ENCODE peak calls at places on chromosome 22, in five cellular contexts. H is A549, A is K562, X is GM23338, K is HepG2. Y is an unnamed sample.

GRCh38 chr22:24824250-24824649 is 18.2 kb downstream of the SGSM1 start:
- DNase-seq in H (no peak), A (no peak), X (no peak), K (no peak), Y (no peak)

GRCh38 chr22:30178180-30179126 is 68.1 kb downstream of the LIF start:
- DNase-seq in H (no peak), A (no peak), X (no peak), K (no peak), Y (no peak)

GRCh38 chr22:43706151-43706550 is 106.0 kb downstream of the EFCAB6 start:
- DNase-seq in H (no peak), A (no peak), X (peak), K (no peak), Y (no peak)

GRCh38 chr22:30159561-30160353 is 79.5 kb downstream of the HORMAD2 start:
- DNase-seq in H (peak), A (no peak), X (no peak), K (peak), Y (no peak)

GRCh38 chr22:19194751-19195536 is 16.4 kb upstream of the SLC25A1 start:
- DNase-seq in H (no peak), A (no peak), X (no peak), K (no peak), Y (no peak)

GRCh38 chr22:19292262-19293230 is 1.0 kb upstream of the CLTCL1 start:
- DNase-seq in H (no peak), A (peak), X (no peak), K (no peak), Y (no peak)

GRCh38 chr22:19962246-19962908 is 20.8 kb upstream of the TXNRD2 start:
- DNase-seq in H (peak), A (peak), X (peak), K (peak), Y (no peak)

GRCh38 chr22:30197389-30197788 is 49.2 kb downstream of the LIF start:
- DNase-seq in H (no peak), A (no peak), X (no peak), K (no peak), Y (no peak)

GRCh38 chr22:35961480-35961902 is 67.1 kb downstream of the RBFOX2 start:
- DNase-seq in H (peak), A (no peak), X (peak), K (no peak), Y (no peak)

GRCh38 chr22:26432619-26433311 is 3.7 kb downstream of the ASPHD2 start:
- DNase-seq in H (no peak), A (no peak), X (no peak), K (no peak), Y (peak)

GRCh38 chr22:26008587-26008986 is 160.7 kb upstream of the SEZ6L start:
- DNase-seq in H (no peak), A (no peak), X (no peak), K (no peak), Y (no peak)

GRCh38 chr22:23984430-23984829 is 4.5 kb downstream of the GSTT2 start:
- DNase-seq in H (no peak), A (no peak), X (peak), K (no peak), Y (no peak)

GRCh38 chr22:27150530-27150909 is 493.1 kb downstream of the MIAT start:
- DNase-seq in H (no peak), A (no peak), X (no peak), K (no peak), Y (no peak)

GRCh38 chr22:25069758-25070461 is 117.4 kb downstream of the KIAA1671 start:
- DNase-seq in H (no peak), A (no peak), X (peak), K (no peak), Y (no peak)

GRCh38 chr22:25404556-25404922 is 159.9 kb upstream of the GRK3 start:
- DNase-seq in H (no peak), A (peak), X (peak), K (peak), Y (no peak)

GRCh38 chr22:17084554-17085276 is at the start of gene IL17RA:
- DNase-seq in H (peak), A (peak), X (peak), K (peak), Y (peak)

GRCh38 chr22:29985912-29986311 is 94.4 kb upstream of the HORMAD2 start:
- DNase-seq in H (no peak), A (no peak), X (no peak), K (no peak), Y (no peak)

GRCh38 chr22:31618057-31618456 is 44.0 kb downstream of the PISD start:
- DNase-seq in H (no peak), A (no peak), X (no peak), K (no peak), Y (no peak)

GRCh38 chr22:24973867-24974266 is 21.4 kb downstream of the KIAA1671 start:
- DNase-seq in H (no peak), A (no peak), X (no peak), K (no peak), Y (no peak)

GRCh38 chr22:32996276-32996675 is 61.9 kb downstream of the SYN3 start:
- DNase-seq in H (no peak), A (no peak), X (no peak), K (no peak), Y (no peak)

GRCh38 chr22:32995335-32995734 is 62.8 kb downstream of the SYN3 start:
- DNase-seq in H (no peak), A (no peak), X (no peak), K (no peak), Y (no peak)

GRCh38 chr22:32992821-32993220 is 65.4 kb downstream of the SYN3 start:
- DNase-seq in H (no peak), A (no peak), X (no peak), K (no peak), Y (no peak)

GRCh38 chr22:32994921-32995320 is 63.3 kb downstream of the SYN3 start:
- DNase-seq in H (no peak), A (no peak), X (peak), K (peak), Y (no peak)

DNA sequence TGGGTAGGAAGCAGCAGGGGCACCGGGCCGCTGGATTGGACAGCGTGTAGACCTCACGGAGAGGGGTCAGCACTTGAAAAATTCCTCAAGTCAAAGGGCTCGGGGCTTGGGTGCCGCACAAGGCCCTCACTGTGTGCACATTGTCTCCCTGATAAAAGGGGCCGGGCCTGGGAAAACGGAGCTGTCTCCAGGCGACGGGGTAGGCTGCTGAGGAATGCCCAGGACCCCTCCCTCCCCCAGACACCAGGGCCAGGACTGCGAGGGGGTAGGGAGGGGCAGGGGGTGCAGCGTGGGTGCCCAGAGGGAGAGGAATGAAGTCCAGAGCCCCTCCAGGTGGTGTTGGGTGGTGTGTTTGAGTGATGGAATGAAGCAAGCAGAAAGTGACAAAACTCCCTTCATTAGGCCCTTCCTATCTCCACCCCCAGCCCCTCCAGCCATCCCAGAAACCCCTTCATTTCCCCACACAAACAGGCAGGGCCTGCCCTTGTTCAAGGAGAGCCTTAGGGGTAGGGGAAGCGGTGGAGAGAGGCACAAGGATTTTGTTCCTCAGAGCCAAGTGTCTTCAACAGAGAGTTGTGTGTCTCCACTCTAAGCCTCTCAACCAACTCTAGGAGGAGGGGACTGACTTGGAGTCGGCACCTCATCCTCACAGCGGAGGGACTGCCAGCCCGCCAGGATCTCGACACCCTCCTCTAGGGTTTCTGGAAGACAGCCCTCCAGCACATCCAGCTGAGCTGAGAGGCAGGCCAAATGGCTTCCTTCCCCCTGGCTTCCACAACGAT is 63.9 kb downstream of the SYN3 start:
- DNase-seq in H (no peak), A (no peak), X (peak), K (no peak), Y (no peak)
- TF ChIP-seq JUNB in H (no peak), A (no peak), X (no peak), K (no peak), Y (no peak)

DNA sequence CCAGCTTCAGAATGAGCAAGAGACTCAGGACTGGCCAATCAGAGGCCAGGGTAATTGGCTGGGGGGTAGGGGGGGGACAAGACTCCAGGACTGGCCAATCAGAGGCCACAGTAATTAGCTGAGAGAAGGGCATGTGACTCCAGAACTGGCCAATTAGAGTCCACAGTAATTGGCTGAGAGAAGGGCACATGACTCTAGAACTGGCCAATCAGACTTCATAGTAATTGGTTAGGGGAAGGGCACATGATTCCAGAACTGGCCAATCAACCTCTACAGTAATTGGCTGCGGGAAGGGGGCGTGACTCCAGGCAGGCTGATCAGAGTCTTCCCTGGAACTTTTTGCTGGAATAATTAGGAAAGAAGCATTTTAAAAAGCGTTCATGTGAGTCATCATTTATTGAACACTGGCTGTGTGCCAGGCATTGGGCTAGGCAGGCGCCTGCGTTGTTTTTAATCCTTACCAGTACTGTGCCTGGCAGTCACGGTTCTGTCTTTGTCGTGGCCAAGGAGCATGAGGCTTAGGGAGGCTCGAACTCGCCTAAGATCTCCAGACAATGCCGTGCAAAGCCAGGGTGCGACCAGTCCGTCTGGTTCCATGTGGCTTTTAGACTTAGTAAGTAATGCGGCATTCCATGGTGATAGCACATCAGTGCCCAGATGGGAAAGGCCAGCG is 508.1 kb downstream of the TBC1D22A start:
- DNase-seq in H (no peak), A (peak), X (no peak), K (no peak), Y (no peak)
- TF ChIP-seq JUNB in H (no peak), A (no peak), X (no peak), K (no peak), Y (no peak)

GRCh38 chr22:37107779-37108621 is 1.5 kb downstream of the TMPRSS6 start:
- DNase-seq in H (no peak), A (no peak), X (no peak), K (peak), Y (no peak)
- TF ChIP-seq JUNB in H (no peak), A (no peak), X (no peak), K (no peak), Y (no peak)

GRCh38 chr22:44985906-44986527 is 23.8 kb downstream of the PHF21B start:
- DNase-seq in H (no peak), A (no peak), X (no peak), K (no peak), Y (no peak)
- TF ChIP-seq JUNB in H (no peak), A (no peak), X (no peak), K (no peak), Y (no peak)

GRCh38 chr22:50084085-50084484 is 1.1 kb downstream of the MLC1 start:
- DNase-seq in H (no peak), A (no peak), X (no peak), K (no peak), Y (no peak)

GRCh38 chr22:50082961-50083461 is 2.2 kb downstream of the MLC1 start:
- DNase-seq in H (no peak), A (peak), X (no peak), K (peak), Y (no peak)

GRCh38 chr22:50081426-50082196 is 3.6 kb downstream of the MLC1 start:
- DNase-seq in H (no peak), A (no peak), X (no peak), K (no peak), Y (no peak)

GRCh38 chr22:50083462-50084081 is 1.7 kb downstream of the MLC1 start:
- DNase-seq in H (no peak), A (no peak), X (no peak), K (no peak), Y (no peak)

DNA sequence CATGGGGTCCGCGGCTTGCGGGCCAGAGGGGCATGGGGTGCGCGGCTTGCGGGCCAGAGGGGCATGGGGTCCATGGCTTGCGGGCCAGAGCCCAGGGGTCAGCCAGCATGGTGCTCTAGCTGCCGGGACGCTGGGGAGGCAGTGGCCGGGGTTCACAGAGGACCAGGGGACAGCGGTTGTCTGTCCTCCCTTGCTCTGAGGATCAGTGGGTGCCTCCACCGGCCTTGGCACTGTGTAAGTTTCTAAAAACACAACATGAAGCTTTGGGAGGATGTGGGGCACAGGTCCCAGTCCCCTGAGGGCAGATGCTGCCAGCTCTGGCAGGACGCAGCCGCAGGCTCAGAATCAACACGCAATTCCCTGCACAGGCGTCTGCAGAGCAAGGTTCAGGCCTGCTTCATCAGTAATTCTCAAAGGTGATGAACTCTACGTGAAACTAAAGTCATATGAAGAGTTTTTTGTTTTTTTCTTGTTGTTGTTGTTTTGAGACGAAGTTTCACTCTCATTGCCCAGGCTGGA is 3.0 kb downstream of the MLC1 start:
- DNase-seq in H (no peak), A (no peak), X (no peak), K (no peak), Y (no peak)
- TF ChIP-seq JUNB in H (no peak), A (no peak), X (no peak), K (no peak), Y (no peak)

GRCh38 chr22:46788426-46789168 is 26.1 kb downstream of the TBC1D22A start:
- DNase-seq in H (no peak), A (no peak), X (no peak), K (no peak), Y (no peak)
- TF ChIP-seq JUNB in H (no peak), A (no peak), X (no peak), K (no peak), Y (no peak)

GRCh38 chr22:45776313-45776585 is 104.6 kb downstream of the ATXN10 start:
- DNase-seq in H (no peak), A (no peak), X (no peak), K (no peak), Y (no peak)
- TF ChIP-seq JUNB in H (no peak), A (no peak), X (no peak), K (no peak), Y (no peak)

DNA sequence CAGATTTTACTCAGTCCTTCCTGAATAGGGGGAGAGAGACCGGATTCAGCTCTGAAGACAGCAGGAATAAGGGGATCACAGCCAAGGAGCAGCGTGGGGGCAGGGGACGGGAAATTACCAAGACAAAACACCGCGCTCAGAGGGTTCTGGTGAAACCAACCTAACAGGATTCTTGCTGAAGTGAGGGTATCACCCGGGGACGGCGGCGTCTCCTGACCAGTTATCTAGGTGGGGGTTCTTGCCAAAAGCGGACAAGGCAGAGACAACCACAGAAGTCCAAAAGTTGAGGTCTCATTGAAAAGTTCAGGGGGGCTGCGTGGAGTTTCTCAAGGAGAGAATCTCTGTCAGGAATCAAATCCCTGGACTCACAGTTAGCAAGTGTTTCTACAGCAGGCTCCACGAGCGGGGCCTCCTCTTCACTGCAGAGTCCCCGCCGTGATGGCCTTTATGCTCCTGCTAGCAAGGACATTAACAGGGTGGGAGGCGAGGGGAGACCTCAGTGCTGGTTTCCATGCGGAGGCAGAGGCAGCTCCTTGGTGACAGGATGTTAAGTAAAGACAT is 291.0 kb downstream of the BRD1 start:
- DNase-seq in H (no peak), A (no peak), X (no peak), K (no peak), Y (no peak)
- TF ChIP-seq JUNB in H (no peak), A (no peak), X (no peak), K (no peak), Y (no peak)

GRCh38 chr22:46047226-46047625 is 70.3 kb upstream of the WNT7B start:
- DNase-seq in H (no peak), A (no peak), X (no peak), K (no peak), Y (no peak)
- TF ChIP-seq JUNB in H (no peak), A (no peak), X (no peak), K (no peak), Y (no peak)

DNA sequence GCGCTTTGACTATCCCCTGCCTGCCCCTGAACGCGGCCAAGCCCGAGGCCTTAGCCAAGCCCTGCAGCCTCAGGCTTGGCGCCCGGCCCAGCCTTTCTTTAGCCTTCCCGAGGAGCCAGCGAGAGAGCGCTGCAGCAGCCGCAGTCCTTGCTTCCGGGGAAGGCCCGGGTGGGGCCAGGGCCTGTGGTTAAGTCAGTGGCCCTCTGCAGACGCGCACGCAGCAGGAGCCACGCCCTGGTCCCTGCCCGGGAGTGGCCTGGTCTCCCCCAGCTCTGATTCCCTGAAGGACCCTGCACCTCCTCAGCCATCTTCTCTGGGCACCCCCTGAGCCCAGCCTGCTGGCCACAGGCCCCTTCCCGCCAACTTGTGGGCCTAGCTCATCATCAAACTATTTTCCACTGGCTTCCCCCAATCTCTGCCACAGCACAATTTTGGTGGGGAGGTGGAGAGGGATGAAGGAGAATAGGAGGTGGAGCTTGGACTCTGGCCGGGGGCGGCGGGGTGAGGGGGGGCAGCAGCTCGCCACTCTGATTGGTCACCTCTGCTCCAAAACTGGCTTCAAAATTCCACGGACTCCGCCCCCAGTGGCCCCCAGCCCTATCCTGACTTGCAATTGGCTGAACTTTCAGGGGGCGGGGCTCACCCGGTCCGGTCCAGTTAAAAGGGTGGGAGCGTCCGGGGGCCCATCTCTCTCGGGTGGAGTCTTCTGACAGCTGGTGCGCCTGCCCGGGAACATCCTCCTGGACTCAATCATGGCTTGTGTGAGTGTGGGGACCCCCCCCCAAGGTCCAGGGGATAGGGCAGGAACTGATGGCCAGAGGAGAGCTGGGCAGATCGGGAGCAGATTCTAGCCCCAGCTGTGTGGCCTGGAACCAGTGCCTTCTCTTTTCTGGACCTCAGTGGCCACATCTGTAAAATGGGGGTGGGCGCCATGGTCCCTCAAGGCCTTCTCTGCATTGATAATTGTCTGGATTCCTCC is at the start of gene LGALS1:
- DNase-seq in H (peak), A (peak), X (peak), K (peak), Y (no peak)
- TF ChIP-seq JUNB in H (no peak), A (no peak), X (no peak), K (no peak), Y (no peak)

Y was measured in GM12878.